ENCODE peak calls at places on chromosomes 12 and 14, in four cellular contexts. J is pancreas; E is activated CD8-positive, alpha-beta memory T cell treated with anti-CD3 and anti-CD28 coated beads, Interleukin-2, amount 50 U/mL, for 48 hours; S is NCI-H1092. I is an unnamed sample.

GRCh38 chr14:63308723-63309317 is 9.9 kb downstream of the GPHB5 start:
- DNase-seq in J (no peak), S (peak; percentile 26), E (no peak), I (no peak)

GRCh38 chr14:95255013-95255412 is 64.7 kb downstream of the CLMN start:
- DNase-seq in E (no peak), J (no peak), S (no peak), I (no peak)

GRCh38 chr12:98595152-98595988 is 1.9 kb downstream of the SLC25A3 start:
- DNase-seq in S (no peak), E (no peak), J (no peak), I (no peak)

GRCh38 chr14:28630100-28630499 is 136.5 kb upstream of the FOXG1 start:
- DNase-seq in E (no peak), S (no peak), J (no peak), I (no peak)

GRCh38 chr14:26173581-26173980 is 424.3 kb downstream of the NOVA1 start:
- DNase-seq in J (no peak), E (no peak), S (no peak), I (no peak)

GRCh38 chr14:23402296-23403138 is 5.6 kb downstream of the MYH6 start:
- DNase-seq in E (no peak), J (no peak), S (no peak), I (no peak)

GRCh38 chr14:22598896-22599244 is 770 bp downstream of the ABHD4 start:
- DNase-seq in J (peak; percentile 55), E (no peak), S (no peak), I (no peak)

GRCh38 chr12:110444455-110444854 is 5.7 kb downstream of the ARPC3 start:
- DNase-seq in S (no peak), E (no peak), J (no peak), I (no peak)

GRCh38 chr12:104694711-104695110 is 238.0 kb downstream of the CHST11 start:
- DNase-seq in J (no peak), E (no peak), S (no peak), I (no peak)

GRCh38 chr12:45658066-45658465 is 71.4 kb upstream of the ARID2 start:
- DNase-seq in E (no peak), J (no peak), S (no peak), I (no peak)

GRCh38 chr12:104219361-104219892 is 3.8 kb downstream of the TXNRD1 start:
- DNase-seq in J (no peak), E (no peak), S (no peak), I (peak; percentile 53)

GRCh38 chr14:56295743-56296142 is 177.5 kb downstream of the PELI2 start:
- DNase-seq in E (no peak), J (no peak), S (no peak), I (no peak)

GRCh38 chr12:128820723-128821432 is 2.9 kb downstream of the SLC15A4 start:
- DNase-seq in J (peak; percentile 43), E (peak; percentile 44), S (no peak), I (peak; percentile 47)

GRCh38 chr14:51095854-51096823 is 1.2 kb upstream of the TRIM9 start:
- DNase-seq in J (peak; percentile 14), S (peak; percentile 71), E (peak; percentile 60), I (peak; percentile 52)

GRCh38 chr14:81018245-81018644 is 62.8 kb downstream of the TSHR start:
- DNase-seq in J (no peak), S (no peak), E (no peak), I (no peak)

GRCh38 chr14:37824936-37825698 is 229.7 kb downstream of the TTC6 start:
- DNase-seq in J (no peak), S (no peak), E (no peak), I (peak; percentile 9)

GRCh38 chr12:69897744-69898143 is 72.7 kb downstream of the MYRFL start:
- DNase-seq in J (no peak), S (no peak), E (no peak), I (no peak)

GRCh38 chr12:1533602-1534304 is 60.6 kb downstream of the FBXL14 start:
- DNase-seq in S (no peak), J (no peak), E (peak; percentile 79), I (no peak)

I was measured in NCI-H2029.